ENCODE peak calls at places on chromosomes 6 and 20, in four cellular contexts. K is tibial nerve, S is body of pancreas, F is adrenal gland. X is an unnamed sample.
A peak's percentile ranks its signal among the peaks of the same experiment; 100 is the strongest.

GRCh38 chr6:26536571-26537159 is 1.5 kb upstream of the HMGN4 start:
- DNase-seq in F (peak; percentile 35), K (no peak), S (peak; percentile 13), X (no peak)

GRCh38 chr6:156899532-156899931 is 122.4 kb downstream of the ARID1B start:
- DNase-seq in F (no peak), K (no peak), S (no peak), X (no peak)

GRCh38 chr6:218153-219018 is 73.9 kb upstream of the DUSP22 start:
- DNase-seq in S (no peak), K (no peak), F (no peak), X (no peak)

GRCh38 chr6:36123270-36124139 is 6.8 kb upstream of the MAPK13 start:
- DNase-seq in F (peak; percentile 91), K (peak; percentile 65), S (peak; percentile 82), X (peak; percentile 39)

GRCh38 chr6:36840471-36841461 is 1.5 kb upstream of the CPNE5 start:
- DNase-seq in K (no peak), F (no peak), S (no peak), X (no peak)

GRCh38 chr6:141598487-141598886 is 534.2 kb upstream of the GJE1 start:
- DNase-seq in K (no peak), S (no peak), F (no peak), X (no peak)

GRCh38 chr20:61123751-61124368 is 128.2 kb upstream of the CDH4 start:
- DNase-seq in S (no peak), K (no peak), F (no peak), X (no peak)

GRCh38 chr20:21571841-21572690 is 58.2 kb upstream of the NKX2-2 start:
- DNase-seq in K (no peak), S (no peak), F (no peak), X (no peak)

GRCh38 chr6:156717542-156717941 is 59.6 kb upstream of the ARID1B start:
- DNase-seq in K (no peak), F (no peak), S (no peak), X (no peak)

GRCh38 chr20:26163890-26164289 is 467.2 kb upstream of the ZNF337 start:
- DNase-seq in F (no peak), K (no peak), S (no peak), X (no peak)

GRCh38 chr6:79894939-79895338 is 52.4 kb downstream of the ELOVL4 start:
- DNase-seq in F (no peak), S (no peak), K (no peak), X (no peak)

GRCh38 chr6:17580518-17581048 is 19.5 kb upstream of the FAM8A1 start:
- DNase-seq in K (no peak), S (peak; percentile 53), F (peak; percentile 45), X (no peak)

GRCh38 chr6:47230579-47230978 is 79.1 kb downstream of the TNFRSF21 start:
- DNase-seq in K (no peak), F (peak; percentile 20), S (no peak), X (peak; percentile 12)

GRCh38 chr6:6224933-6225486 is 95.5 kb downstream of the F13A1 start:
- DNase-seq in S (no peak), F (no peak), K (no peak), X (no peak)

GRCh38 chr6:50062051-50062450 is 12.3 kb upstream of the DEFB112 start:
- DNase-seq in K (no peak), F (no peak), S (no peak), X (no peak)

GRCh38 chr20:63695419-63696310 is 787 bp upstream of the TNFRSF6B start:
- DNase-seq in K (no peak), F (peak; percentile 29), S (peak; percentile 13), X (no peak)
- H3K27ac ChIP-seq in K (no peak overlapping the region), F (no peak overlapping the region), S (no peak overlapping the region), X (no peak overlapping the region)

GRCh38 chr6:121435444-121436069 is at the start of gene GJA1:
- DNase-seq in K (no peak), S (no peak), F (peak; percentile 65), X (no peak)

GRCh38 chr6:121436172-121436965 is 923 bp downstream of the GJA1 start:
- DNase-seq in K (no peak), S (no peak), F (peak; percentile 29), X (no peak)

GRCh38 chr6:121439456-121440250 is 4.2 kb downstream of the GJA1 start:
- DNase-seq in S (no peak), F (no peak), K (no peak), X (no peak)

GRCh38 chr6:121437861-121438651 is 2.6 kb downstream of the GJA1 start:
- DNase-seq in K (peak; percentile 23), F (peak; percentile 29), S (peak; percentile 15), X (no peak)

DNA sequence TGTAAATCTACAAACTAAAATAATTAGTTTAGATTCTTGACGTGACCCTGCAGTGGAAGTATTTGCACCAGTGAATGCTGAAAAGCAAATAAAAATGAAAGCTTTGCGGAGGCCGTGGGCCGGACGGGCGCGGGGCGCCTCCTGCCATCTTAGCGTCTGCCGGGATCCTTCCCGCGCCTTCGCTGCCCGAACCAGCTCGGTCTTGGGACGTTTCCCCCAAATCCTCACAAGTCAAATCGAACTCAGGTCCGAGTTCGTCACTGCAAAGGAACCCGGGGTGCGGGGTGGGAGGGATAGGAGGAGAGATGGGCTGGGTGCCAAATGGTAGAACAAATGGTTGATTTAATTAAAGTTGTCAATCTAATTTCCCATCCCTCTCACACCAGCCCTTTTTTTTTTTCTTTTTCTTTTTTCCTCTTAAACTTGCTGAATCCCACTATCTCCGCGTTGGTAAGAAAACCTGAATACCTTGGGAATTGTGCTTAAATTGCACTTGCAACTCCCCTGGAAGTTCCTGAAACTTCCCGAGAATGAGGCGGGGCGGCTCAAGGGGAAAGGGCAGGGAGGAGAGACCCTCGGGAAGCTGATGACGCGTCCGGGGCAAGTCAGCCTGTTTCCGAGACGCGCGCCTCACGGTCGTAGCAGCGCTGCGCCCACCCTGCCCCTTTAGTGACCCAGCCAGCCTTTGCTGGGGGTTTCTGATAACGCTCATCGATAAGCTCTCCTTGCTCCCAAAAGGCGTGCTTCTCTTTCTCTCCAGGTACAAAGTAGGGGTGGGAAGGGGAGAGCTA is 1.7 kb downstream of the GJA1 start:
- DNase-seq in K (peak; percentile 45), S (peak; percentile 46), F (peak; percentile 66), X (no peak)
- H3K27ac ChIP-seq in K (peak overlapping the region; percentile 70), S (peak overlapping the region; percentile 58), F (peak overlapping the region; percentile 85), X (peak overlapping the region; percentile 59)

DNA sequence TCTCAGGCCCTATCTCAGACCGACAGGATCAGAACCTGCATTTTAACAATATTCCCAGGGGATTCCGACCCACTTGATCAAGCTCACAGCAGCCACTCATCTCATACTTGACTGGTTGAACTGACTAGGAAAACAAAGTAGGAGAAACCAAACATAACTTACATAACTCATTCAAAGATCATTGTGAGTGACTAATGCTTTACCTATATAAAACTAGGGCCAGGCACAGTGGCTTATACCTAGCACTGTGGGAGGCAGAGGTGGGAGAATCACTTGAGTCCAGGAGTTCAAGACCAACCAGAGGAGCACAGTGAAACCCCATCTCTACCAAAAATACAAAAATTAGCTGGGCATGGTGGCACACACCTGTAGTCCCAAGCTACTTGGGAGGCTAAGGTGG is 251.0 kb downstream of the ATXN1 start:
- DNase-seq in K (no peak), F (no peak), S (no peak), X (no peak)
- H3K27ac ChIP-seq in K (no peak overlapping the region), F (no peak overlapping the region), S (no peak overlapping the region), X (no peak overlapping the region)

GRCh38 chr6:143694560-143694959 is 16.8 kb downstream of the PHACTR2 start:
- DNase-seq in S (no peak), K (no peak), F (no peak), X (no peak)
- H3K27ac ChIP-seq in S (no peak overlapping the region), K (no peak overlapping the region), F (no peak overlapping the region), X (no peak overlapping the region)

GRCh38 chr6:2873643-2874042 is 29.5 kb downstream of the SERPINB9 start:
- DNase-seq in F (no peak), K (no peak), S (no peak), X (no peak)

GRCh38 chr6:2876210-2877056 is 26.7 kb downstream of the SERPINB9 start:
- DNase-seq in K (no peak), F (peak; percentile 94), S (peak; percentile 70), X (peak; percentile 40)

GRCh38 chr6:2877960-2878359 is 25.1 kb downstream of the SERPINB9 start:
- DNase-seq in K (no peak), S (no peak), F (no peak), X (no peak)

GRCh38 chr6:2875840-2876207 is 27.3 kb downstream of the SERPINB9 start:
- DNase-seq in S (peak; percentile 30), F (no peak), K (no peak), X (peak; percentile 8)

DNA sequence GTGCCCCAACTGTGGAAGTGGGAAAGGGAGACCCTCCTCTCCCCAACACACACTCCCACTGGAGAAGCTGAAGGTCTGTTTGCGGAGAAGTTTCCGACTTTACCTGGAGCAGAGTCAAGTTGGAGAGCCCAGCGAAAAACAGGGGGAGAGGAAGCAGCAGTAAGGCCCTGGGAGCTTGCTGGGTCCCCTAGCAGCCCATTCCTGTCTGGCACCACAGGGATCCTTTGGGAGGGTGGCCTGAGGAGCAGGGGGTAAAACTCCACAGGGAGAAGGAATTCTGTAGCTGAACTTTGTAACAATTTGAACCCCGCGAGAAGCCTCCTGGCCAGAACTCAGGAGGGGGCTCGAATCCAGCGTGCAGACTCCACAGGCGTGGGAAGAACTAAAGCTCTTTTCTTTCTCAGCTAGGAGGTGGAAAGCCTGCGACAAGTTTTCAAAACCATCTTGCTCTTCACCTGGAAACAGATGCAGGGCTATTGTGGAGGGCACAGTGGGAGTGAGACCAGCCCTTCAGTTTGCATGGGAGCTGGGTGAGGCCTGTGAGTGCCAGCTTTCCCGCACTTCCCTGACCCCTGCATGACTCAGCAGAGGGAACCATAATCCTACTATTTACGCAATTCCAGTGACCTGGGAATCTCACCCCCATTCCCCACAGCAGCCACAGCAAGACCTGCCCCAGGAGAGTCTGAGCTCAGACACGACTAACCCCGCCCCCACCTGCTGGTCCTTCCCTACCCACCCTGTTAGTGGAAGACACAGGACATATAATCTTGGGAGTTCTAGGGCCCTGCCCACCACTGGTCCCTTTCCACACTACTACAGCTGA is 25.8 kb downstream of the SERPINB9 start:
- DNase-seq in F (no peak), K (no peak), S (no peak), X (no peak)
- H3K27ac ChIP-seq in F (peak overlapping the region; percentile 85), K (peak overlapping the region; percentile 89), S (peak overlapping the region; percentile 72), X (peak overlapping the region; percentile 72)

X was measured in substantia nigra.